ENCODE peak calls at places on chromosomes 12 and 14, in five cellular contexts. One of them, this sample, is unnamed.
A peak's percentile ranks its signal among the peaks of the same experiment; 100 is the strongest.

GRCh38 chr12:72274926-72275325 is 2.8 kb downstream of the TRHDE start:
- DNase-seq in MM.1S: no peak
- DNase-seq in omental fat pad: no peak
- DNase-seq in hepatocyte: peak; percentile 47
- DNase-seq in cardiac fibroblast: peak; percentile 36
- DNase-seq in this sample: no peak

GRCh38 chr14:81710232-81710845 is 176.7 kb upstream of the SEL1L start:
- DNase-seq in hepatocyte: peak; percentile 62
- DNase-seq in cardiac fibroblast: peak; percentile 42
- DNase-seq in omental fat pad: no peak
- DNase-seq in MM.1S: peak; percentile 34
- DNase-seq in this sample: no peak

GRCh38 chr14:52706286-52706685 is 714 bp upstream of the PSMC6 start:
- DNase-seq in cardiac fibroblast: peak; percentile 35
- DNase-seq in MM.1S: no peak
- DNase-seq in omental fat pad: no peak
- DNase-seq in hepatocyte: peak; percentile 41
- DNase-seq in this sample: no peak

GRCh38 chr14:61538464-61539022 is 156.8 kb upstream of the HIF1A start:
- DNase-seq in cardiac fibroblast: no peak
- DNase-seq in MM.1S: no peak
- DNase-seq in omental fat pad: no peak
- DNase-seq in hepatocyte: no peak
- DNase-seq in this sample: no peak

GRCh38 chr14:94673781-94674231 is 61.6 kb downstream of the SERPINA3 start:
- DNase-seq in hepatocyte: no peak
- DNase-seq in MM.1S: no peak
- DNase-seq in omental fat pad: no peak
- DNase-seq in cardiac fibroblast: peak; percentile 80
- DNase-seq in this sample: no peak

GRCh38 chr12:29640589-29641345 is 143.0 kb downstream of the TMTC1 start:
- DNase-seq in omental fat pad: peak; percentile 23
- DNase-seq in cardiac fibroblast: peak; percentile 86
- DNase-seq in MM.1S: no peak
- DNase-seq in hepatocyte: peak; percentile 74
- DNase-seq in this sample: no peak

GRCh38 chr12:67068204-67068731 is 200.9 kb upstream of the CAND1 start:
- DNase-seq in omental fat pad: no peak
- DNase-seq in hepatocyte: peak; percentile 44
- DNase-seq in cardiac fibroblast: no peak
- DNase-seq in MM.1S: peak; percentile 36
- DNase-seq in this sample: peak; percentile 15

GRCh38 chr12:121789800-121790748 is 3.4 kb downstream of the RHOF start:
- DNase-seq in omental fat pad: no peak
- DNase-seq in cardiac fibroblast: no peak
- DNase-seq in MM.1S: peak; percentile 73
- DNase-seq in hepatocyte: no peak
- DNase-seq in this sample: peak; percentile 87

GRCh38 chr14:23528555-23528954 is 23.0 kb downstream of the ZFHX2 start:
- DNase-seq in omental fat pad: no peak
- DNase-seq in MM.1S: no peak
- DNase-seq in hepatocyte: no peak
- DNase-seq in cardiac fibroblast: no peak
- DNase-seq in this sample: no peak
- TF ChIP-seq CTCF in omental fat pad: no peak
- TF ChIP-seq CTCF in MM.1S: no peak
- TF ChIP-seq CTCF in hepatocyte: peak; percentile 22
- TF ChIP-seq CTCF in cardiac fibroblast: no peak
- TF ChIP-seq CTCF in this sample: no peak

GRCh38 chr12:108337235-108338223 is 1.6 kb downstream of the CMKLR1 start:
- DNase-seq in MM.1S: peak; percentile 15
- DNase-seq in omental fat pad: no peak
- DNase-seq in cardiac fibroblast: peak; percentile 3
- DNase-seq in hepatocyte: peak; percentile 24
- DNase-seq in this sample: peak; percentile 73
- TF ChIP-seq CTCF in MM.1S: peak; percentile 53
- TF ChIP-seq CTCF in omental fat pad: no peak
- TF ChIP-seq CTCF in cardiac fibroblast: no peak
- TF ChIP-seq CTCF in hepatocyte: peak; percentile 24
- TF ChIP-seq CTCF in this sample: peak; percentile 43

GRCh38 chr12:42023733-42024494 is 120.8 kb downstream of the GXYLT1 start:
- DNase-seq in MM.1S: peak; percentile 68
- DNase-seq in hepatocyte: peak; percentile 83
- DNase-seq in cardiac fibroblast: peak; percentile 74
- DNase-seq in omental fat pad: peak; percentile 38
- DNase-seq in this sample: peak; percentile 65

GRCh38 chr12:42027537-42027936 is 117.1 kb downstream of the GXYLT1 start:
- DNase-seq in hepatocyte: no peak
- DNase-seq in cardiac fibroblast: no peak
- DNase-seq in MM.1S: no peak
- DNase-seq in omental fat pad: no peak
- DNase-seq in this sample: no peak

GRCh38 chr12:42020226-42020625 is 124.4 kb downstream of the GXYLT1 start:
- DNase-seq in MM.1S: no peak
- DNase-seq in omental fat pad: no peak
- DNase-seq in cardiac fibroblast: no peak
- DNase-seq in hepatocyte: no peak
- DNase-seq in this sample: no peak

GRCh38 chr12:42024495-42024830 is 120.2 kb downstream of the GXYLT1 start:
- DNase-seq in omental fat pad: no peak
- DNase-seq in hepatocyte: no peak
- DNase-seq in MM.1S: no peak
- DNase-seq in cardiac fibroblast: no peak
- DNase-seq in this sample: no peak
- TF ChIP-seq CTCF in omental fat pad: no peak
- TF ChIP-seq CTCF in hepatocyte: no peak
- TF ChIP-seq CTCF in MM.1S: no peak
- TF ChIP-seq CTCF in cardiac fibroblast: no peak
- TF ChIP-seq CTCF in this sample: no peak

DNA sequence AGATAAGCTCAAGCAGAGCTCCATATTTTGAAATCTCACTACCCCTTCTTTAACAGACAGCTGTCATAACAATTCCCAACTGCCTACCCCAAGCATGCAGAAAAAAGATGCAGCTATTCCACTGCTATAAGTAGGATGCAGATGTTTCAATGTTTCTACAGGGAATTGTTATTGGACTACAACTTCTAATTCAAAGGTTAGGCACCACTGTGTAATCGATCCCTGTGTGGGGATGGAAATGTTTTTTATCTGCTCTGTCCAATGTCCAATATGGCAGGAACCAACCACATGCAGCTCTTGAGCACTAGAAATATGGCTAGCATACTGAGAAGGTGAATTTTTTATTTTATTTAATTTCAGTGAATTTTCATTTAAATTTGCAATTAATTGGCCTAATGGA is 208.6 kb downstream of the SLC2A13 start:
- DNase-seq in cardiac fibroblast: no peak
- DNase-seq in hepatocyte: no peak
- DNase-seq in omental fat pad: no peak
- DNase-seq in MM.1S: no peak
- DNase-seq in this sample: no peak
- TF ChIP-seq CTCF in cardiac fibroblast: no peak
- TF ChIP-seq CTCF in hepatocyte: no peak
- TF ChIP-seq CTCF in omental fat pad: no peak
- TF ChIP-seq CTCF in MM.1S: no peak
- TF ChIP-seq CTCF in this sample: no peak